ENCODE peak calls at places on chromosomes 4 and X, in ten cellular contexts. N is thyroid gland, W is GM12891, C is IMR-90, P is heart left ventricle, V is transverse colon, X is upper lobe of left lung, U is stomach, T is ovary, O is GM12878. R is an unnamed sample.

GRCh38 chr4:158065603-158066002 is 107.2 kb downstream of the GASK1B start:
- DNase-seq in W (no peak), C (no peak), T (no peak), V (no peak), O (no peak), X (no peak), U (no peak), P (no peak), N (no peak), R (no peak)

GRCh38 chr4:14837860-14838259 is 164.4 kb upstream of the CPEB2 start:
- DNase-seq in X (no peak), P (no peak), U (no peak), V (no peak), W (no peak), O (no peak), C (no peak), N (no peak), T (no peak), R (no peak)

GRCh38 chrX:24945009-24945408 is 70.8 kb downstream of the ARX start:
- DNase-seq in U (no peak), O (no peak), P (no peak), V (no peak), X (no peak), N (no peak), C (no peak), T (no peak), W (no peak), R (no peak)

GRCh38 chr4:118279920-118280432 is 72.8 kb downstream of the PRSS12 start:
- DNase-seq in C (no peak), N (no peak), U (no peak), V (no peak), P (no peak), X (no peak), T (no peak), W (no peak), O (no peak), R (no peak)

GRCh38 chr4:127309360-127310095 is 323.2 kb upstream of the INTU start:
- DNase-seq in U (no peak), C (peak), N (no peak), V (no peak), W (no peak), O (no peak), T (no peak), P (no peak), X (no peak), R (no peak)

GRCh38 chr4:141686929-141687328 is 50.5 kb downstream of the IL15 start:
- DNase-seq in T (no peak), X (no peak), N (peak), V (no peak), U (no peak), C (no peak), W (no peak), O (no peak), P (no peak), R (no peak)

GRCh38 chrX:69298466-69299140 is 133.3 kb upstream of the PJA1 start:
- DNase-seq in V (no peak), X (no peak), W (no peak), N (no peak), U (no peak), O (no peak), T (no peak), C (peak), P (no peak), R (no peak)

GRCh38 chrX:33434256-33435092 is 223.1 kb upstream of the DMD start:
- DNase-seq in X (peak), W (peak), C (peak), N (peak), O (no peak), P (no peak), V (peak), U (peak), T (peak), R (no peak)

GRCh38 chr4:123411514-123411913 is 14.9 kb downstream of the SPRY1 start:
- DNase-seq in N (no peak), O (no peak), T (no peak), V (no peak), C (no peak), W (no peak), X (no peak), U (no peak), P (no peak), R (no peak)

GRCh38 chrX:30246769-30247489 is at the start of gene MAGEB1:
- DNase-seq in O (no peak), U (no peak), X (no peak), W (no peak), T (no peak), V (no peak), C (no peak), P (no peak), N (no peak), R (no peak)

GRCh38 chr4:112842513-112842912 is 205.6 kb downstream of the LARP7 start:
- DNase-seq in T (no peak), C (no peak), U (no peak), X (no peak), O (no peak), N (no peak), W (no peak), P (no peak), V (no peak), R (no peak)

GRCh38 chr4:112704322-112704721 is 67.4 kb downstream of the LARP7 start:
- DNase-seq in X (no peak), V (no peak), U (no peak), O (no peak), C (no peak), W (no peak), N (no peak), P (no peak), T (no peak), R (no peak)

GRCh38 chr4:34148322-34148908 is 2095.9 kb downstream of the ARAP2 start:
- DNase-seq in W (no peak), O (no peak), C (no peak), V (no peak), U (no peak), N (no peak), X (no peak), T (no peak), P (no peak), R (no peak)

GRCh38 chr4:18813055-18813454 is 791.5 kb upstream of the LCORL start:
- DNase-seq in O (no peak), T (no peak), P (no peak), C (no peak), X (no peak), V (no peak), W (no peak), N (no peak), U (no peak), R (no peak)

GRCh38 chrX:41442824-41443560 is 4.2 kb upstream of the NYX start:
- DNase-seq in T (peak), O (no peak), P (no peak), X (no peak), N (peak), C (no peak), V (no peak), W (no peak), U (no peak), R (no peak)

GRCh38 chr4:113328514-113328913 is 279.1 kb downstream of the ANK2 start:
- DNase-seq in X (no peak), P (no peak), W (no peak), V (no peak), C (no peak), N (no peak), U (no peak), O (no peak), T (no peak), R (no peak)

GRCh38 chrX:136395271-136395670 is 92.5 kb upstream of the BRS3 start:
- DNase-seq in N (no peak), W (no peak), V (no peak), X (no peak), O (no peak), P (no peak), C (peak), T (no peak), U (no peak), R (peak)

GRCh38 chr4:25531272-25531671 is 124.4 kb upstream of the SLC34A2 start:
- DNase-seq in N (no peak), V (no peak), W (no peak), O (no peak), T (no peak), U (no peak), C (no peak), P (no peak), X (no peak), R (no peak)

GRCh38 chrX:132776486-132777210 is 181.8 kb downstream of the HS6ST2 start:
- DNase-seq in C (no peak), V (no peak), P (no peak), N (no peak), T (no peak), W (no peak), O (no peak), X (no peak), U (no peak), R (no peak)

GRCh38 chrX:84501798-84502628 is at the start of gene HDX:
- DNase-seq in U (peak), C (peak), V (peak), O (peak), W (peak), P (peak), N (peak), X (peak), T (peak), R (peak)
- TF ChIP-seq POLR2A in U (no peak), C (peak), V (peak), O (peak), W (peak), P (no peak), N (no peak), X (peak), T (peak), R (no peak)

DNA sequence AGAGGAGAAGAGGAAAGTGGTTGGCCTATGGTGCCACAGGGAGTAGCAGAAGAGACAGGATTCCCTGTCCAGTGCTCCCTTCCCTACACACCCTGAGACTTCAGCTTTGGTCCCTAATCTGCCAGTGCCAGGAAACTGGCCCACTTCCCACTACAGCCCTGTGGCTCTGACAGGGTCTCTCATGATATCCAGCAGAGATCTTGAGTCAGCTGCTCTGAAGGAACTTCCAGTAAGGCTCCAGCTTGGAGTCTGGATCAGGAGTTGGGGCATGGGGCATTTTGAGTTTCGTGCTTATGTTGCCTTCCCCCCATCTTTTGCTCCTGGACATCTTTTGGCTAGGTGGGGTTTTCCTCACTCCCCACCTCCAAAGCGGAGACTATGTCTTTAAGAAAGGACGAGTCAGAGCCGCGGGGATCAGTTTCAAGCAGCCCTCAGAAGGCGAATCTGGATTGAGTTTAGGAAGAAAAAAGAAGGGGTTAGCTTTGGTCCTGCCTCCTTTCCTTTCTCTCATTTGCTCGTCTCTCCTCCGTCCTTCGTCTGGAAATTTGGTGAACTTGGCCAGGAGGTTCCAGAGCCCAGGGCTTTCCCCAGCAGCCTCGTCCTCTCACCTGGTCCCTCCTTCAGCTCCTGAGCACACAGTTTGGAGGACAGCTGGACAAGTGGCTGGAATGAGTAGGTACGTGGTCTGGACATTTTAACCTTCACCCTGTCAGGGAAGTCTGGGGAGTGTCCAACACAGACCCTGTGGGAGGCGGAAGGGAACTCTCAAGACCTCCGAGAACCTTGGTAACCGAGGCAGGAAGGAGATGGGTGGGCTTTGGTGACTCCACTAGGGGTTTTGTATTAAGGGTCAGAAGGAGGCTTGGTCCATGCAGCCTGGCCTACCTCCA is 104.4 kb downstream of the RTL5 start:
- DNase-seq in V (no peak), X (no peak), W (no peak), O (no peak), U (no peak), T (no peak), N (no peak), C (no peak), P (no peak), R (no peak)
- TF ChIP-seq POLR2A in V (no peak), X (no peak), W (no peak), O (no peak), U (no peak), T (no peak), N (no peak), C (no peak), P (no peak), R (no peak)

DNA sequence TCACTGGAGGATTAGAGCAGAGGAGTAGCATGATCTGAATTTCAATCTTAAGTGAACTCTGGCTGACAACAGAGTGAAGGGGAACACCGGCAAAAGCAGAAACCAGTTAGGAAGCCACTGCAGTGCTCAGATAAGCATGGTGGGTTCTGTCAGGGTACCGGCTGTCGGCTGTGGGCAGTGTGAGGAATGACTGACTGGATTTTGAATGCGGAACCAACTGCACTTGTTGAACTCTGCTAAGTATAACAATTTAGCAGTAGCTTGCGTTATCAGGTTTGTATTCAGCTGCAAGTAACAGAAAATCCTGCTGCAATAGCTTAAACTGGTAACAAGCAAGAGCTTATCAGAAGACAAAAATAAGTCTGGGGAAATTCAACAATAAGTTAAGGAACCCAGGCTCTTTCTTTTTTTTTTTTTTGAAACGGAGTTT is 5.2 kb downstream of the HTT start:
- DNase-seq in W (no peak), X (no peak), P (no peak), V (no peak), U (no peak), T (no peak), C (no peak), O (peak), N (no peak), R (no peak)
- TF ChIP-seq POLR2A in W (no peak), X (no peak), P (no peak), V (no peak), U (no peak), T (no peak), C (no peak), O (peak), N (no peak), R (no peak)

GRCh38 chr4:47485047-47485692 is at the start of gene ATP10D:
- DNase-seq in T (peak), C (peak), O (peak), U (peak), V (peak), N (peak), W (peak), X (peak), P (peak), R (peak)
- TF ChIP-seq POLR2A in T (peak), C (peak), O (peak), U (no peak), V (peak), N (peak), W (peak), X (peak), P (no peak), R (peak)

GRCh38 chr4:102344520-102344954 is 745 bp downstream of the SLC39A8 start:
- DNase-seq in W (peak), O (no peak), N (no peak), T (peak), P (peak), C (no peak), X (peak), V (peak), U (peak), R (peak)
- TF ChIP-seq POLR2A in W (no peak), O (peak), N (no peak), T (no peak), P (no peak), C (no peak), X (no peak), V (peak), U (no peak), R (peak)

GRCh38 chr4:77819836-77820679 is 890 bp upstream of the CNOT6L start:
- DNase-seq in U (peak), C (peak), V (peak), W (peak), N (peak), X (peak), O (peak), T (peak), P (peak), R (peak)

GRCh38 chr4:77819409-77819835 is 254 bp upstream of the CNOT6L start:
- DNase-seq in N (peak), C (no peak), O (no peak), X (peak), T (no peak), P (no peak), W (peak), V (no peak), U (no peak), R (peak)

GRCh38 chr4:77817304-77818076 is 1.7 kb downstream of the CNOT6L start:
- DNase-seq in P (no peak), N (no peak), U (no peak), V (peak), O (no peak), W (no peak), X (no peak), C (no peak), T (no peak), R (peak)

GRCh38 chr4:77818077-77818666 is 996 bp downstream of the CNOT6L start:
- DNase-seq in N (peak), V (peak), O (no peak), X (peak), C (peak), U (peak), P (peak), T (peak), W (no peak), R (peak)

DNA sequence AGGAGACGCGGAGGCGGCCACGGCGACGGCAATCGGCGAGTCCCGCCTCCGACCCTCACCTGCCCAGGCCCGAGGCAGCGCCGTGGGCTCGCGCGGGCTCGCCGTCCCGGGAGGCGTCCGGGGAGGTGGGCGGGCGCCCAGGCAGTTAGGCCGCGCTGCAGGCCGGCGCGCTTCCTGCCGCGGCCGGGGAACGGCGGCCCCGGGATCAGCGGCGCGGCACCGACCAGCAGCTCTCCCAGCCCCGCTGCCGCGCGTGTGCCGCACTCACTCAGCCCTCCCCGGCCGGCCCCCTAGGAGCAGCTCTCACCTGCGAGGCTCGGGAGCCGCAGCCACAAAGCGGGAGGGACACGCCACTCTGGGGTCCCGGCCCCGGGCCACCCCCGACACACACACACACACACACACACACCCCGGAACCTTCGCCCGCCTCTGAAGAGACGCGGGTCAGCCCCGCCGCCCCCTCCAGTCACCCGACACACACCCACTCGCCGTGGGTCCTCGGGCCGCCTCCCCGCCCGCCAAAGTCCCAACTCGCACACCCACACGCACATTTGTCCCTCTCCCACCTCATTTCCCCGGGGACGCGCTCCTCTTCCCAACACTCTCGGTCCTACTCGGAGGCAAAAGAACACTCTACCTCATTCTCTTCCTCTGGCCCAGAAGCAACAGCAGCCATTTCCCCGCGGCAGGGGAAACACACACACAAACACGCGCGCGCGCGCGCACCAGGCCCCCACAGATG is at the start of gene CNOT6L:
- DNase-seq in O (no peak), N (peak), T (peak), P (peak), V (peak), C (peak), X (peak), W (peak), U (peak), R (peak)
- TF ChIP-seq POLR2A in O (peak), N (no peak), T (peak), P (no peak), V (peak), C (no peak), X (no peak), W (no peak), U (no peak), R (peak)